ENCODE peak calls at places on chromosomes 4 and X, in four cellular contexts. One of them, this sample, is unnamed.

GRCh38 chr4:82293304-82293703 is 80.5 kb downstream of the HNRNPD start:
- DNase-seq in SK-N-SH: no peak
- DNase-seq in PC-3: no peak
- DNase-seq in cardiac fibroblast: no peak
- DNase-seq in this sample: no peak

GRCh38 chrX:65610040-65610439 is 57.4 kb upstream of the MSN start:
- DNase-seq in SK-N-SH: no peak
- DNase-seq in PC-3: no peak
- DNase-seq in cardiac fibroblast: peak; percentile 46
- DNase-seq in this sample: no peak

GRCh38 chrX:29687687-29688086 is 527.7 kb upstream of the MAGEB2 start:
- DNase-seq in SK-N-SH: no peak
- DNase-seq in PC-3: peak; percentile 47
- DNase-seq in cardiac fibroblast: peak; percentile 61
- DNase-seq in this sample: no peak

GRCh38 chrX:40171513-40172168 is 73.9 kb upstream of the BCOR start:
- DNase-seq in cardiac fibroblast: peak; percentile 53
- DNase-seq in SK-N-SH: no peak
- DNase-seq in PC-3: peak; percentile 36
- DNase-seq in this sample: no peak

GRCh38 chrX:134592303-134592702 is 66.0 kb downstream of the PLAC1 start:
- DNase-seq in PC-3: no peak
- DNase-seq in cardiac fibroblast: no peak
- DNase-seq in SK-N-SH: no peak
- DNase-seq in this sample: no peak

GRCh38 chr4:3642806-3643517 is 110.7 kb upstream of the LRPAP1 start:
- DNase-seq in SK-N-SH: no peak
- DNase-seq in PC-3: no peak
- DNase-seq in cardiac fibroblast: no peak
- DNase-seq in this sample: no peak

GRCh38 chr4:8773124-8773931 is 98.3 kb downstream of the HMX1 start:
- DNase-seq in cardiac fibroblast: no peak
- DNase-seq in PC-3: no peak
- DNase-seq in SK-N-SH: no peak
- DNase-seq in this sample: no peak

GRCh38 chrX:36609653-36610585 is 398.2 kb upstream of the FAM47C start:
- DNase-seq in SK-N-SH: no peak
- DNase-seq in PC-3: peak; percentile 58
- DNase-seq in cardiac fibroblast: no peak
- DNase-seq in this sample: no peak

GRCh38 chr4:117700111-117700892 is 334.0 kb upstream of the NDST3 start:
- DNase-seq in cardiac fibroblast: no peak
- DNase-seq in SK-N-SH: no peak
- DNase-seq in PC-3: peak; percentile 26
- DNase-seq in this sample: no peak

GRCh38 chrX:10172867-10173266 is 16.1 kb downstream of the CLCN4 start:
- DNase-seq in SK-N-SH: no peak
- DNase-seq in PC-3: no peak
- DNase-seq in cardiac fibroblast: no peak
- DNase-seq in this sample: no peak

GRCh38 chr4:30753316-30753715 is 33.1 kb downstream of the PCDH7 start:
- DNase-seq in PC-3: peak; percentile 72
- DNase-seq in SK-N-SH: no peak
- DNase-seq in cardiac fibroblast: peak; percentile 54
- DNase-seq in this sample: peak; percentile 38

GRCh38 chrX:153778684-153779101 is 2.1 kb upstream of the SRPK3 start:
- DNase-seq in PC-3: no peak
- DNase-seq in SK-N-SH: no peak
- DNase-seq in cardiac fibroblast: no peak
- DNase-seq in this sample: no peak

GRCh38 chr4:673349-674091 is 556 bp downstream of the ATP5ME start:
- DNase-seq in PC-3: no peak
- DNase-seq in SK-N-SH: no peak
- DNase-seq in cardiac fibroblast: no peak
- DNase-seq in this sample: no peak

GRCh38 chr4:77734928-77735327 is 84.2 kb downstream of the CNOT6L start:
- DNase-seq in PC-3: no peak
- DNase-seq in SK-N-SH: no peak
- DNase-seq in cardiac fibroblast: peak; percentile 64
- DNase-seq in this sample: peak; percentile 26

GRCh38 chrX:130118396-130118795 is 8.1 kb upstream of the ELF4 start:
- DNase-seq in PC-3: peak; percentile 77
- DNase-seq in cardiac fibroblast: peak; percentile 83
- DNase-seq in SK-N-SH: no peak
- DNase-seq in this sample: peak; percentile 55

GRCh38 chr4:175339100-175339707 is 421.0 kb downstream of the ADAM29 start:
- DNase-seq in cardiac fibroblast: peak; percentile 82
- DNase-seq in SK-N-SH: no peak
- DNase-seq in PC-3: no peak
- DNase-seq in this sample: no peak

GRCh38 chr4:150342945-150343344 is 239.0 kb upstream of the MAB21L2 start:
- DNase-seq in SK-N-SH: no peak
- DNase-seq in PC-3: no peak
- DNase-seq in cardiac fibroblast: no peak
- DNase-seq in this sample: no peak

GRCh38 chrX:38627683-38628082 is 66.3 kb downstream of the TSPAN7 start:
- DNase-seq in SK-N-SH: peak; percentile 14
- DNase-seq in cardiac fibroblast: peak; percentile 42
- DNase-seq in PC-3: peak; percentile 57
- DNase-seq in this sample: no peak

GRCh38 chr4:139028191-139028661 is 12.6 kb downstream of the NOCT start:
- DNase-seq in SK-N-SH: no peak
- DNase-seq in cardiac fibroblast: no peak
- DNase-seq in PC-3: no peak
- DNase-seq in this sample: no peak

GRCh38 chr4:57102050-57102564 is 8.1 kb downstream of the IGFBP7 start:
- DNase-seq in PC-3: peak; percentile 24
- DNase-seq in SK-N-SH: no peak
- DNase-seq in cardiac fibroblast: peak; percentile 100
- DNase-seq in this sample: peak; percentile 68

GRCh38 chr4:86302242-86302641 is 57.6 kb downstream of the MAPK10 start:
- DNase-seq in cardiac fibroblast: peak; percentile 91
- DNase-seq in SK-N-SH: peak; percentile 36
- DNase-seq in PC-3: no peak
- DNase-seq in this sample: no peak

GRCh38 chrX:46257451-46257879 is 287.8 kb downstream of the ZNF674 start:
- DNase-seq in cardiac fibroblast: no peak
- DNase-seq in PC-3: peak; percentile 69
- DNase-seq in SK-N-SH: no peak
- DNase-seq in this sample: no peak

GRCh38 chrX:136525738-136526606 is 6.0 kb upstream of the VGLL1 start:
- DNase-seq in SK-N-SH: no peak
- DNase-seq in PC-3: peak; percentile 95
- DNase-seq in cardiac fibroblast: peak; percentile 79
- DNase-seq in this sample: peak; percentile 63

GRCh38 chr4:174828845-174829701 is at the start of gene GLRA3:
- DNase-seq in cardiac fibroblast: peak; percentile 23
- DNase-seq in PC-3: peak; percentile 6
- DNase-seq in SK-N-SH: peak; percentile 79
- DNase-seq in this sample: no peak

GRCh38 chr4:70651864-70652506 is 14.3 kb downstream of the JCHAIN start:
- DNase-seq in PC-3: peak; percentile 77
- DNase-seq in SK-N-SH: peak; percentile 24
- DNase-seq in cardiac fibroblast: peak; percentile 63
- DNase-seq in this sample: no peak

GRCh38 chr4:153564630-153565525 is 98.7 kb downstream of the TMEM131L start:
- DNase-seq in SK-N-SH: no peak
- DNase-seq in cardiac fibroblast: peak; percentile 59
- DNase-seq in PC-3: peak; percentile 48
- DNase-seq in this sample: no peak

DNA sequence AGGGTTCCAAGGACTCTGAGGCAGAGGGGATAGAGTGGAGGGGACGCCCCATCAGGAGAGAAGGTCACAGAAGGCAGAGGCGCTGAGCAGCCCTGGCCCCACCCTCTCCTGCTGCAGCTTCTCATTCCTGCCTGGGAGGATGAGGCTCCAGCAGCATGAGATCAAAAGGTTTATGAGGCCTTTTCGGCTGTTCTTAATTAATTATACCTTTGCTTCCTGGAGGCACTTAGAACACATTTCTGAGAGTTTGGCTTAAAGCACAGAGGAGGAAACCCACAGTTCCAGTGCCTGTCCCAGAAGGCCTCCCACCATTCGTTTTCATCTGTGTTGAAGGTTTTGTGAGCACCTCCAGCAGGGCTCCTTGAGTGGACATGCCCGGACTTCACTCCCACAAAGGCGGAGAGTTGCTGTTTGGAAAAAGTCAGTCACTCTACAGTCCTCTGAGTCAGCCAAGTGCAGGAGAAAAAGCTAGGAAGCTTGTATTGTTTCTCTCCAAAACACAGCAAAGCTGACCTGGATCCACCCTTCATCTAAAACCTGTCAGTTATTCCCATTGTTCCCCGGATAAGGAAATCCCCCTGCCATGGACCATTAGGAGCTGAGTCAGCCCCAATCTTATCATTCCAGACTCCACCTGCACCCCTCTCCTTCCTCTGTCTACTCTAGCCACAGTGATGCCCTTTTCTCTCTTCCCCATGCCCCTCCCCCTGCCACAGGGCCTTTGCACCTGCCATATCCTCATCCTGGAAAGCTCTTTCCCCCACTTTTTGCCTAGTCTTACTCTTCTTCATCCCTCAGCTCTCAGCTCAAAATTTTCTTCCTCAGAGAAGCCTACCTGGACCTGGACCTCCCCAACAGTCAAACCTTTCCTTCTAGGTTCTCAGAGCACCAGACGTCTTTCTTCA is 276.8 kb downstream of the FBXW7 start:
- DNase-seq in SK-N-SH: no peak
- DNase-seq in PC-3: peak; percentile 68
- DNase-seq in cardiac fibroblast: peak; percentile 87
- DNase-seq in this sample: peak; percentile 37
- TF ChIP-seq CTCF in SK-N-SH: no peak
- TF ChIP-seq CTCF in PC-3: no peak
- TF ChIP-seq CTCF in cardiac fibroblast: no peak
- TF ChIP-seq CTCF in this sample: no peak

DNA sequence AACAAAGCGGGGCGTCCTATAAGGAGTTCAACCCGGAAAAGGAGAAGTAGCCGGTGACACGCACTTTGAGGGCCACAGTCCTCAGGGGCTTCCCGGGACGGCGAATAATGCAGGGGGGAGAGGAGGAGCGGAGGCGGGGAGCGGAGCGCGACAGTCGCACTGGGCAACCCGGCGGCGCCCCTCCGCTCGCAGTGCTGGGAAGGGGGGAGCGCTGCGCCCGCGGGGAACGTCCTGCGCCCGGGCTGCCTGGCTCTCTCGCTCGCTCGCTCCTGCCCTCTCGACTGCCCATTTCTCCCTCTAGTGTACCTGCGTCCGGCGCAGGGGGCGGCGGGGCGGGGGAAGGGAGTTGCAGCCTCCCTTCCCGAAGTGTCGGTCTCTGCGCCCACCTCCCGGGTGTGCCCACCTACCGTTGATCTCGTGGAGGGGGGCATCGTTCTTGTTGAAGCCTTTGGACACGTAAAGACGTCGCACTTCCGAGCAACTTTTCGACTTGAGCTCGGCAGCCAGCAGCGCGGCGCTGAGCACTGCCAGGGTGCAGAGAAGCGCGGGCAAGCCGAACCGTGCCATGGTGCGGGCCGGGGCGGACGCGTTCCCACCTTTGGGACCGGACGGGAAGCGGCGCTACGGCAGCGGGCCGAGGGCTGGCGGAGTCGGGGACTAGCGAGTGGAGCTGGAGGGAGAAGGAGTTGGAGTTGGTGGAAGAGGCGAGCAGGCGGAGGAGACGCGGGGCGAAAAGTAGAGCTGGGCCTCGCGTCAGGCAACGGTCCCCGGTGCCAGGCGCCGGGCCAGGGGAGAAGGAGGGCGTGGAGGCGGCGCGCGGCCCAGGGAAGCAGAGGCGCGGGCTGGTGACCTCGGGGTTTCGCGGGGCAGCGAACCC is 652 bp downstream of the GPC4 start:
- DNase-seq in PC-3: peak; percentile 17
- DNase-seq in SK-N-SH: peak; percentile 51
- DNase-seq in cardiac fibroblast: peak; percentile 1
- DNase-seq in this sample: no peak
- H3K4me3 ChIP-seq in PC-3: peak overlapping the region; percentile 97
- H3K4me3 ChIP-seq in SK-N-SH: peak overlapping the region; percentile 34
- H3K4me3 ChIP-seq in cardiac fibroblast: peak overlapping the region; percentile 26
- H3K4me3 ChIP-seq in this sample: no peak overlapping the region

GRCh38 chrX:76126851-76127250 is 46.0 kb upstream of the PBDC1 start:
- DNase-seq in SK-N-SH: no peak
- DNase-seq in PC-3: no peak
- DNase-seq in cardiac fibroblast: no peak
- DNase-seq in this sample: no peak

DNA sequence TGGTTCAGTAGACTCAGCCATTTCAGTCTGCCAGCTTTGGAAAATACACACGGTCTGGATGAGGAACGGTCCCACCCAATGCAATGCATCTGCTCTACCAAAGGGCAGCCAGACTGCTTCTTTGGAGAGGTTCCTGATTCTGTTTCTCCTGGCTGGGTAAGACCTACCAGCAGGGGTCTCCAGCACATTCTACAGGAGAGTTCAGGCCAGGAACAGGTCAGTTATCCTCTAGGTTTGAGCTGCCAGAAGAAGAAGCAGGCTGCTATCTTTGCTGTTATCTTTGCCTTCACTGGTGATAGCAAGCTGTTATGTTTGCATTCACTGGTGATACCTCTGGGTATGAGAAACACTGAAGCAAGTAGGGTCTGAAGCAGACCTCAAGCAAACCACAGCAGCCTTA is 45.5 kb upstream of the PBDC1 start:
- DNase-seq in SK-N-SH: no peak
- DNase-seq in cardiac fibroblast: no peak
- DNase-seq in PC-3: no peak
- DNase-seq in this sample: no peak
- TF ChIP-seq CTCF in SK-N-SH: peak; percentile 7
- TF ChIP-seq CTCF in cardiac fibroblast: no peak
- TF ChIP-seq CTCF in PC-3: peak; percentile 28
- TF ChIP-seq CTCF in this sample: peak; percentile 12

DNA sequence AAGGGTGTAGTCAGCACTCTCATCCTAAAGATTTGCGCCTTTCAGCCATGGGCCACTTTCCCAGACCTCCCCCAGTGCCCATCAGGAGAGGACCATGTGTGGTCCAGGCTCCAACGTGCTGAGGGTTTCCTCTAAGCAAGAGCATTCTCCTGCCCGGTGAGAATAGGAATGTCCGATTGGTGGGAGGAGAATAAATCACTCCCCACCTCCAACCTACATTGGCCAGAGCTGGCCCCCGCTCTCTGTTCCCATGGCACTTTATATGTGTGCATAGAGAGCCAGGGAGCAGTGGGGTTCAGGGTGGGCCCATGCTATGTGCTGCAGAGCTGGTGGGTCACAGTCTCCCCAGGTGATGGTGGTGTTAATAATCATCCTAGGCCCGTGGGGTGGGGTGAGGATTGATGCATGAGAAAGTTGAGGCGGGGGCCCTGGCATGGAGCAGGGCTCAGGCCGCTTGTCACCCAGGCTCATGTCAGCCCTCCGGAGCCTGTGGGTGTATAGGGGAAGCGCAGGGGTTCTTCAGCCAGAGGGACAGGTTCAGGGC is 6.8 kb upstream of the SORCS2 start:
- DNase-seq in SK-N-SH: no peak
- DNase-seq in cardiac fibroblast: no peak
- DNase-seq in PC-3: no peak
- DNase-seq in this sample: no peak
- H3K4me3 ChIP-seq in SK-N-SH: no peak overlapping the region
- H3K4me3 ChIP-seq in cardiac fibroblast: no peak overlapping the region
- H3K4me3 ChIP-seq in PC-3: no peak overlapping the region
- H3K4me3 ChIP-seq in this sample: no peak overlapping the region